ENCODE peak calls at places on chromosomes 5 and 9, in eight cellular contexts. A, I, X, M, J, U, Q and K are unnamed samples.

GRCh38 chr5:74391410-74391809 is 249.1 kb downstream of the ENC1 start:
- DNase-seq in Q (no peak), M (no peak), A (no peak), X (no peak), J (no peak), U (no peak), I (no peak), K (no peak)

GRCh38 chr9:129979346-129979745 is 63.6 kb downstream of the FNBP1 start:
- DNase-seq in Q (no peak), U (no peak), M (no peak), A (no peak), I (no peak), J (no peak), X (no peak), K (no peak)

GRCh38 chr9:117494401-117495130 is 79.7 kb upstream of the ASTN2 start:
- DNase-seq in A (no peak), I (no peak), X (no peak), J (no peak), Q (no peak), U (no peak), M (no peak), K (no peak)

GRCh38 chr5:171965740-171966139 is 40.7 kb downstream of the FBXW11 start:
- DNase-seq in M (no peak), J (no peak), U (no peak), A (no peak), Q (no peak), I (no peak), X (no peak), K (no peak)

GRCh38 chr9:86340356-86341006 is 13.7 kb downstream of the TUT7 start:
- DNase-seq in U (no peak), I (no peak), X (no peak), J (no peak), A (peak; percentile 26), M (no peak), Q (no peak), K (no peak)

GRCh38 chr9:91197232-91198181 is 164.2 kb downstream of the AUH start:
- DNase-seq in X (no peak), A (peak; percentile 87), M (peak; percentile 98), I (peak; percentile 100), Q (peak; percentile 86), J (no peak), U (peak; percentile 90), K (no peak)

GRCh38 chr5:42912184-42912766 is 100.6 kb upstream of the SELENOP start:
- DNase-seq in U (no peak), I (peak; percentile 66), X (no peak), Q (peak; percentile 39), M (peak; percentile 73), A (peak; percentile 42), J (no peak), K (no peak)

GRCh38 chr5:133827001-133827400 is 141.4 kb downstream of the C5orf15 start:
- DNase-seq in I (no peak), Q (no peak), M (no peak), X (no peak), U (peak; percentile 41), J (no peak), A (no peak), K (no peak)

GRCh38 chr5:80503641-80504040 is 15.7 kb downstream of the FAM151B start:
- DNase-seq in I (no peak), Q (no peak), X (no peak), U (no peak), J (no peak), M (no peak), A (no peak), K (no peak)

GRCh38 chr9:85521331-85522197 is 220.2 kb downstream of the AGTPBP1 start:
- DNase-seq in Q (no peak), U (no peak), X (no peak), M (no peak), J (peak; percentile 41), I (no peak), A (no peak), K (no peak)

GRCh38 chr5:133298447-133298846 is 246.6 kb downstream of the HSPA4 start:
- DNase-seq in M (no peak), J (no peak), Q (no peak), A (no peak), U (no peak), I (no peak), X (no peak), K (no peak)

GRCh38 chr9:26510137-26510536 is 382.5 kb downstream of the CAAP1 start:
- DNase-seq in Q (no peak), U (no peak), M (no peak), I (no peak), J (no peak), A (no peak), X (no peak), K (no peak)

GRCh38 chr5:75050415-75050814 is 1.9 kb downstream of the GCNT4 start:
- DNase-seq in X (no peak), I (peak; percentile 25), M (peak; percentile 58), A (no peak), J (peak; percentile 62), Q (no peak), U (peak; percentile 35), K (no peak)

GRCh38 chr5:150022163-150022540 is 21.6 kb downstream of the HMGXB3 start:
- DNase-seq in M (peak; percentile 25), J (no peak), A (peak; percentile 95), I (peak; percentile 89), U (no peak), X (no peak), Q (peak; percentile 89), K (no peak)

GRCh38 chr5:581266-581665 is 30.9 kb upstream of the CEP72 start:
- DNase-seq in M (no peak), Q (no peak), X (no peak), A (no peak), J (no peak), I (no peak), U (no peak), K (peak; percentile 59)

GRCh38 chr5:81097733-81098132 is 135.4 kb upstream of the CKMT2 start:
- DNase-seq in J (no peak), Q (no peak), X (no peak), U (no peak), A (peak; percentile 48), M (no peak), I (peak; percentile 1), K (no peak)

GRCh38 chr5:176407456-176408244 is 8.7 kb downstream of the CLTB start:
- DNase-seq in J (no peak), X (no peak), I (peak; percentile 25), M (no peak), U (no peak), A (no peak), Q (no peak), K (no peak)

GRCh38 chr9:93183663-93184438 is at the start of gene WNK2:
- DNase-seq in I (peak; percentile 4), M (peak; percentile 24), A (no peak), Q (no peak), U (peak; percentile 75), J (peak; percentile 63), X (no peak), K (no peak)

DNA sequence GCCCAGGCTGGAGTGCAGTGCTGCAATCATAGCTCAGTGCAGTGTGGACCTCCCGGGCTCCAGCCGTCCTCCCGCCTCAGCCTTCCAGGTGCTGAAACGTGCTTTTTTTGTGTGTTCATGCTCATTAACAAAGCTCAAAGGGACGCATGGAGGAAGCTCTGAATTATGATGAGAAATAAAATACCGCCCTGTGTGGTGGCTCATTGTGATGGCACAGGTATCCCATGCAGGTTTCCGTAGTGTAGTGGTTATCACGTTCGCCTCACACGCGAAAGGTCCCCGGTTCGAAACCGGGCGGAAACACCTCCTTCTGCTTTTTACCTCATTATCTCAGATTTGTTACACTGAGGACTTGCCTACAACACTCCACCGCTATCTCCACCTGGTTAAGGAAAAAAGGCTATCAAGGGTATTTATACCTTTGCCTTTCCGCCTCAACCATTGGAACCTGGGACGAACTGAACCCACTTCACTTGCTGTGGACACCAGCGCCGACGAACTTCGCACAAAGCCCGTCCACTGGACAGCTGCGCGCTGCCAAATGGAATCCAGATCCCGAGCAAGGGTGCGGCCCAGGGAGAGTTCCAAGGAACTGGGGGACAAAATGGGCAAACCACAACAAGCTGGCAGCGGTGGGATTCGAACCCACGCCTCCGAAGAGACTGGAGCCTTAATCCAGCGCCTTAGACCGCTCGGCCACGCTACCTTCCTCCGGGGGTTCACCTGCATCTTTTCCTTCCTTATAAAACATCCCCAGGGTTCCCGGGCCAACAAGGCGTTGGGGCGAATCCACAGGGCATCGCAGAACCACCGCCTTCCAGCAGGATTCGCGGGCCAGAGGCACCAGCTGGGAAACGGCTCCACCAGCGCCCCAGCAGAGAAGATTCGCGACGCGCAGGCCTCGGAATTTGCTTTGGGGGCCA is 26.3 kb downstream of the OR2V2 start:
- DNase-seq in X (no peak), A (peak; percentile 80), U (peak; percentile 52), M (peak; percentile 99), Q (peak; percentile 77), J (no peak), I (peak; percentile 92), K (no peak)
- TF ChIP-seq CTCF in X (no peak), A (no peak), U (peak; percentile 0), M (peak; percentile 5), Q (no peak), J (no peak), I (no peak), K (no peak)

DNA sequence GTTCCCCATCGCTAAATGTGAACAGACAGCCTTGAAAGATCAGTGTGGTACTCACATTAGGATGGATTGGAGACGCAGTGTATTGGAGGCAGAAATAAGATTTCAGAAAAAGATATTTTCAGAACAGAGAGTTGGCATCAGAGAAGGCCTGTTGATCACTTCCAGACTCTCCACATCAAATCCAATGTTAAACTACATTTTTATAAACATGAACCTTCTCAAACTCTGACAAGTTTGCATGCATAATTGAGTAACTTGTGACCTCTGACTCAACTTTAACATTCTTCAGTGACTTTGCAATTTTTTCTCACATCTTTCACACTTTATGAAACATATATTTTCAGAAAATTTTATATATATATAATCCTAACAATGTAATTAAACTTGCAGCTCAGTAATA is 919.6 kb upstream of the SEMA6A start:
- DNase-seq in J (no peak), I (peak; percentile 16), U (no peak), A (no peak), X (no peak), M (no peak), Q (no peak), K (no peak)
- TF ChIP-seq CTCF in J (no peak), I (no peak), U (no peak), A (no peak), X (no peak), M (no peak), Q (no peak), K (no peak)

DNA sequence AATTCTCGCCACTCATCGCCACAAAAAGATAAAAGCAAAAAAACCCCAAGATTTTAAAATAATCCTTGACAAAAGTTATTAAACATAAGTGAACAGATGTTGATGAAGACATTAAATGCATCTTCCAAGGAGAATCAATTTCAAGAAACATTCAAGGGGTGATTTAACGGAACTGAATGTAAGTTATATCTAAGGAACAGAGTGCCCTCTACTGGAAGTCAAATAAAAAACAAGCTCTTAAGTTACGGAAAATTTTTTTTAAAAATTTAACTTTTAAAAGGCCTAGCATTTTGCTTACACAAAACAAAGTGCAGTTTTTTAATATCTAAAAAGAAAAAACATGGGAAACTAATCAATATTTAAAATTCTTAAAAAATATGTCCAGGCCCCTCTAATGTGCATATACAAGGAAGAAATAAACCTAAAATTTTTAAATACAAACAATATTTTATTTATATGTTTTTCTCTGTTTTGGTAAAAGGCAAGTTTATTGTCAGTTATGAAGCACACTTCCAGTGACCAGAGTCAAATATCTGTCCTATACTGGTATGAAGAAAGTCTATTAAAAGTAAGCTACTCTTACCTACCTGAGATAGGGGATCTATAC is 28.0 kb downstream of the TEX10 start:
- DNase-seq in A (peak; percentile 61), U (peak; percentile 55), M (peak; percentile 50), I (peak; percentile 72), Q (peak; percentile 39), X (no peak), J (no peak), K (no peak)
- TF ChIP-seq CTCF in A (peak; percentile 47), U (peak; percentile 61), M (peak; percentile 62), I (peak; percentile 42), Q (peak; percentile 84), X (peak; percentile 81), J (peak; percentile 58), K (peak; percentile 64)

GRCh38 chr5:180860887-180861822 is at the start of gene ZFP62:
- DNase-seq in Q (peak; percentile 77), J (peak; percentile 95), U (peak; percentile 96), A (peak; percentile 90), I (peak; percentile 84), M (peak; percentile 94), X (peak; percentile 93), K (peak; percentile 95)
- TF ChIP-seq CTCF in Q (peak; percentile 13), J (no peak), U (no peak), A (no peak), I (no peak), M (no peak), X (no peak), K (no peak)